ENCODE peak calls at places on chromosomes 5 and 9, in four cellular contexts. F is sigmoid colon, S is left ventricle myocardium inferior, J is pancreas. N is an unnamed sample. For H3K9me3, the result is how much of the 10 kb centered on the place peaks cover.

GRCh38 chr5:112348387-112348786 is 70.7 kb downstream of the EPB41L4A start:
- DNase-seq in F (no peak), S (no peak), J (no peak), N (no peak)

GRCh38 chr5:113268232-113268631 is 166.6 kb downstream of the TSSK1B start:
- DNase-seq in F (no peak), S (no peak), J (no peak), N (no peak)

GRCh38 chr5:71894091-71894490 is 175.0 kb downstream of the CARTPT start:
- DNase-seq in F (no peak), S (no peak), J (no peak), N (no peak)

GRCh38 chr5:88944751-88945507 is 61.9 kb upstream of the MEF2C start:
- DNase-seq in F (no peak), S (no peak), J (no peak), N (no peak)

GRCh38 chr5:74098456-74098855 is 472.5 kb downstream of the ARHGEF28 start:
- DNase-seq in F (no peak), S (no peak), J (no peak), N (no peak)

GRCh38 chr9:107208121-107208520 is 75.0 kb upstream of the RAD23B start:
- DNase-seq in F (no peak), S (no peak), J (no peak), N (no peak)

GRCh38 chr5:95712347-95712958 is 18.7 kb upstream of the RHOBTB3 start:
- DNase-seq in F (no peak), S (no peak), J (no peak), N (no peak)

GRCh38 chr9:113568481-113569321 is 105.2 kb downstream of the RGS3 start:
- DNase-seq in F (peak), S (no peak), J (no peak), N (peak)

GRCh38 chr5:78221964-78222451 is 72.5 kb downstream of the AP3B1 start:
- DNase-seq in F (no peak), S (no peak), J (no peak), N (no peak)

GRCh38 chr5:107985144-107985543 is 314.4 kb upstream of the EFNA5 start:
- DNase-seq in F (no peak), S (no peak), J (no peak), N (peak)

GRCh38 chr5:105907016-105907415 is 1763.7 kb downstream of the EFNA5 start:
- DNase-seq in F (no peak), S (no peak), J (no peak), N (no peak)

GRCh38 chr9:734831-735511 is 106.5 kb upstream of the DMRT1 start:
- DNase-seq in F (peak), S (no peak), J (no peak), N (no peak)

GRCh38 chr9:110555551-110555950 is 24.0 kb downstream of the SVEP1 start:
- DNase-seq in F (no peak), S (no peak), J (no peak), N (no peak)

GRCh38 chr5:27313549-27313948 is 275.2 kb upstream of the CDH9 start:
- DNase-seq in F (no peak), S (no peak), J (no peak), N (no peak)

GRCh38 chr5:27316283-27316675 is 277.9 kb upstream of the CDH9 start:
- DNase-seq in F (no peak), S (no peak), J (no peak), N (no peak)

GRCh38 chr5:27315541-27316282 is 277.3 kb upstream of the CDH9 start:
- DNase-seq in F (no peak), S (no peak), J (no peak), N (no peak)

GRCh38 chr5:27311544-27311943 is 273.2 kb upstream of the CDH9 start:
- DNase-seq in F (no peak), S (no peak), J (no peak), N (no peak)

GRCh38 chr5:27312291-27312690 is 273.9 kb upstream of the CDH9 start:
- DNase-seq in F (no peak), S (no peak), J (no peak), N (no peak)
- H3K9me3 ChIP-seq in F (under half), S (under half), J (under half), N (under half)

GRCh38 chr5:1443991-1444360 is 1.3 kb downstream of the SLC6A3 start:
- DNase-seq in F (no peak), S (no peak), J (no peak), N (no peak)

GRCh38 chr5:1445895-1446601 is 808 bp upstream of the SLC6A3 start:
- DNase-seq in F (no peak), S (no peak), J (peak), N (no peak)

GRCh38 chr5:1444361-1445189 is 665 bp downstream of the SLC6A3 start:
- DNase-seq in F (no peak), S (no peak), J (peak), N (peak)

GRCh38 chr5:1446602-1447343 is 1.5 kb upstream of the SLC6A3 start:
- DNase-seq in F (no peak), S (no peak), J (peak), N (peak)

DNA sequence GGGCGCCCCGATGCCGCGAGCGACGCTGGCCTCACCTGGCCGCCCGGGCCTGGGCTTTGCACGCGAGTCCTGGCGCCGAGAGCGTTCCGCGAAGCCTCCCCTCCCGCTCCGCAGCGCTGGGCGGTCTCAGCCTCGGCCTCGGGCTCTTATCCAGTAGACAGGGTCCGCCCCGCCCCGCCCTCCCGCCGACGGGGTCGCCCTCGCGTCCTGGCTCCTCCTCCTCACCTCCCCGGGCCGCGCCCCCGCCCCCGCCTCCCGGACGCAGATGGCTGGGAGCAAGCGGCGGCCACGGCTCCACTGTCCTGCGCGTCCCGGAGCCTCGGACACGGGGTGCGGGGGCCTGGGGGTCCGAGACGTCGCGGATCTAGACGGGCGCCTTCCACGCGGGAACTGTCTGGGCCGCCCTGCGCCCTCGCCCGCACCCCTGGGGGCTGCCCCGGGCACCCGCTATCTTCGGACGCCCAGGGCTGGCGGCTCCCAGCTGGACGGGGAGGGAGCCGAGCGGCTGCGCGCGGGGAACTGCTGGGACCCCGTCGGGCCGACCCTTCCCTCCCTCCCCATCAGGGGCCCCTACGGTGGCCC is at the start of gene SLC6A3:
- DNase-seq in F (no peak), S (peak), J (peak), N (peak)
- H3K4me3 ChIP-seq in F (peak), S (peak), J (no peak), N (peak)

GRCh38 chr9:96279927-96280326 is 22.0 kb downstream of the HSD17B3 start:
- DNase-seq in F (no peak), S (no peak), J (no peak), N (no peak)
- H3K9me3 ChIP-seq in F (under half), S (under half), J (under half), N (under half)

DNA sequence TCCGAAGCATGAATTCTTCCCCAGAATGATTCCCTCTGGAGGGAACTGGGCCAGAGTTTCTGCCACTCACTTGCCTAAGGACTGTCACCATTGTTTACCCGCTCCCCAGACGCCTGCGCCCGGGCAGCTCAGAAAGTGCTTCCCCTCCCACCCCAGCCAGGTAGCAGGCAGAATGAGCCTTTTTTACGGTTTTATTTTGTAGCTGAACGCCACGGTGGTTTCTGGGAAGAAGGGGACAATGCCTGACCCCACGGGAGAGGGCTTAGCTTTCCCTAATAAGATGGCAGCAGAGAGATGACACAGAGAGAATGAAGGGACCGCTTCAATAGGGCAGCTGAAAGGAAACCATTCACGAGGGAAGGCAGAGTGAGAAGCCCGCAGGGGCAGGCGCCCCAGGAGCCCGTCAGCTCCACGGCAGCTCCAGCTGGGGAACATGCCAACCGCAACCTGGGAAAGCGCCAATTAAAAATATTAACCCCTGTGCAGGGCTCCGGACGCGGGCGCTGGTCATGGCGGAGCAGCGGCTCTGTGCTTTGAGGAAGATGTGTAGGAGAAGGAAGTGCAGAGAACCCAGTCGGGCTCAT is 20.4 kb upstream of the NTNG2 start:
- DNase-seq in F (no peak), S (no peak), J (no peak), N (no peak)
- H3K4me3 ChIP-seq in F (no peak), S (peak), J (no peak), N (peak)

DNA sequence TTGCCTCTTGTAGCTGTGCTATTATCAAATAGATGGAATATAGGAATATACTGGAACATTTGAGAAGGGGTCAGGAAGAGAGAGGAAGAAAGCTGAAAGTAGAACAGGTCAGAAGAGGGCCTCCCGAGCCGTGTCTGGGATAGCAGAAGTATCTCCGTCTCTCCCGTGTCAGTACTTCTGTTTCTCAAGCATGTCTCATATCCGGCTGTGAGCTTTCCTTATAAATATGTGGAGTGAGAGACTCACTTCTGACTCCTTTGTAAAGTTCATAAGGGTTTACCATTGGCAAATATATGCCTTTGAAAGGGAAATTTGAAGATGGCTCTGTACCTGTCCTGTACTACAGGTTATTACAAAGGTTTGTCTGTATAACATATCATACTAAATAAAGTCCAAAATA is 50.3 kb downstream of the MOCS2 start:
- DNase-seq in F (no peak), S (no peak), J (no peak), N (no peak)
- H3K9me3 ChIP-seq in F (under half), S (under half), J (under half), N (under half)

DNA sequence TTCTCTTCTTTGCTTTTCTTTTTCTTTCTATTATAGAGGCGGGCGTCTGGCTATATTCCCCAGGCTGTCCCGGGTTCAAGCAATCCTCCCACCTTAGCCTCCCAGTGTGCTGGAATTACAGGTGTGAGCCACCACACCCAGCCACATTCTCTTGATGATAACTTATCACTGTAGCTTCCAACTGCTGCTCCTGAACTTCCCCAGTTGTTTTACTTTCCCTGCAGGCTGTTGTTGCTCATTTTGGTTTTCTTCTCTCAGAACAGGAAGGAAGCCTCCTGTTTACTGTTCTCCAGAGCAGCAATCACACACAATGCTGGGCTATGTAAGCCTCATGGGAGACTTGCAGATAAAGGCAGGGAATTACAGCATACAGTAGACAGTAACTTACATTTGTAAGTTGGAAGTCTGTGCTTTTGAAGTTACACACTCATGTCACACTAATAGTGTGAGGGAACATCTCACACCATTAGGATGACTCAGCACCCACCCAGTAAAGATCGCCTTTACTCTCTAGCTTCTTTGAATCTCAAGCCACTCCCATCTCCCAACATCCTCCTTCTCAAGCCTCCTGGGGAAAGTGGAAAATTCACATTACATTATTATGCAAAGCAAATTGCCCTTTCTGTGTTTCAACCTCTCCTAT is 2216.5 kb upstream of the WWC1 start:
- DNase-seq in F (no peak), S (no peak), J (no peak), N (no peak)
- H3K4me3 ChIP-seq in F (no peak), S (no peak), J (no peak), N (no peak)

GRCh38 chr5:178931846-178932760 is 8.9 kb upstream of the ZNF454 start:
- DNase-seq in F (no peak), S (no peak), J (no peak), N (no peak)
- H3K9me3 ChIP-seq in F (half or more), S (half or more), J (under half), N (half or more)

GRCh38 chr9:134162926-134163373 is 1.4 kb downstream of the RNU6ATAC start:
- DNase-seq in F (no peak), S (no peak), J (no peak), N (no peak)
- H3K4me3 ChIP-seq in F (no peak), S (no peak), J (peak), N (no peak)

N was measured in psoas muscle.